ENCODE peak calls at places on chromosome 10, in four cellular contexts. I is HCT116, A is HepG2, M is Panc1. S is an unnamed sample.
A peak's percentile ranks its signal among the peaks of the same experiment; 100 is the strongest.

GRCh38 chr10:24866615-24867583 is 85.5 kb downstream of the PRTFDC1 start:
- DNase-seq in I (no peak), M (no peak), A (peak; percentile 6), S (peak; percentile 77)

GRCh38 chr10:106615081-106615480 is 549.4 kb downstream of the SORCS1 start:
- DNase-seq in A (no peak), M (no peak), I (no peak), S (no peak)

GRCh38 chr10:77894058-77894457 is 32.5 kb downstream of the DLG5 start:
- DNase-seq in I (no peak), A (no peak), M (no peak), S (no peak)

GRCh38 chr10:106740071-106740470 is 424.4 kb downstream of the SORCS1 start:
- DNase-seq in A (no peak), I (no peak), M (no peak), S (no peak)

GRCh38 chr10:79070611-79071534 is 2.1 kb downstream of the ZMIZ1 start:
- DNase-seq in A (peak; percentile 90), I (no peak), M (no peak), S (peak; percentile 30)

GRCh38 chr10:19817251-19818046 is 1.2 kb downstream of the PLXDC2 start:
- DNase-seq in I (no peak), M (no peak), A (no peak), S (no peak)

GRCh38 chr10:122127943-122128342 is 139.0 kb downstream of the TACC2 start:
- DNase-seq in M (no peak), A (no peak), I (no peak), S (no peak)

GRCh38 chr10:126734015-126734414 is 63.5 kb upstream of the C10orf90 start:
- DNase-seq in M (no peak), I (no peak), A (no peak), S (no peak)

GRCh38 chr10:4058514-4059029 is 273.6 kb upstream of the KLF6 start:
- DNase-seq in A (no peak), I (no peak), M (no peak), S (no peak)

GRCh38 chr10:122911889-122912484 is 1.6 kb downstream of the FAM24A start:
- DNase-seq in I (no peak), A (peak; percentile 29), M (no peak), S (peak; percentile 55)

GRCh38 chr10:100508691-100509150 is 10.9 kb downstream of the SEC31B start:
- DNase-seq in I (peak; percentile 46), A (peak; percentile 56), M (no peak), S (peak; percentile 60)

GRCh38 chr10:115093286-115093775 is at the start of gene ATRNL1:
- DNase-seq in A (no peak), I (no peak), M (no peak), S (no peak)

GRCh38 chr10:115092555-115093285 is 445 bp upstream of the ATRNL1 start:
- DNase-seq in M (no peak), A (no peak), I (no peak), S (no peak)

GRCh38 chr10:115092258-115092554 is 959 bp upstream of the ATRNL1 start:
- DNase-seq in I (no peak), M (no peak), A (no peak), S (no peak)

GRCh38 chr10:115094605-115095004 is 1.4 kb downstream of the ATRNL1 start:
- DNase-seq in I (no peak), M (no peak), A (no peak), S (no peak)

DNA sequence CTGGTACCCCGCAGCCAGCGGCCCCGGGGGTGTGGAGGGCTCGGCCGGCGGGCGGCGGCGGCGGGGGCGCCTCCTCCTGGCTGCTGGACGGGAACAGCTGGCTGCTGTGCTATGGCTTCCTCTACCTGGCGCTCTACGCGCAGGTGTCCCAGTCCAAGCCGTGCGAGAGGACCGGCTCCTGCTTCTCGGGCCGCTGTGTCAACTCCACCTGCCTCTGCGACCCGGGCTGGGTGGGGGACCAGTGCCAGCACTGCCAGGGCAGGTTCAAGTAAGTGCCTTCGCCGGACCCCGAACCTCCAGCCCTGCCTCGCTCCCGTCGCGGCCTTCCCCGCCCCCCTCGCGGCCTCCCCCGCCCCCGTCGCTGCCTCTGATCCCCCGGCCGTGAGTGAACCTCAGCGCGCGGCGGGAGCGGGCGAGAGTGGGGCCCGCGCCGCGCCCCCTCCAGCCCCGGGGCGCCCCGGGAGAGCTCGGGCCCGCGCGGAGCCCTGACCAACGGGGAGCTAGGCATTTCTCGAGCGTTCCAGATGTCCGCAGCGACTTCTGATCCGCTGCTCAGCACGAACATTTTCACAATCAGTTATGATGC is 704 bp downstream of the ATRNL1 start:
- DNase-seq in I (no peak), A (no peak), M (no peak), S (no peak)
- TF ChIP-seq TCF7L2 in I (no peak), A (no peak), M (no peak), S (no peak)

GRCh38 chr10:103584216-103585010 is 90.9 kb downstream of the NEURL1 start:
- DNase-seq in I (no peak), M (no peak), A (no peak), S (no peak)
- TF ChIP-seq TCF7L2 in I (no peak), M (no peak), A (no peak), S (no peak)

GRCh38 chr10:102542800-102543418 is 39.1 kb downstream of the SUFU start:
- DNase-seq in A (no peak), M (no peak), I (no peak), S (no peak)

GRCh38 chr10:102545265-102545664 is 41.5 kb downstream of the SUFU start:
- DNase-seq in A (no peak), M (no peak), I (no peak), S (no peak)

GRCh38 chr10:102549549-102549948 is 45.8 kb downstream of the SUFU start:
- DNase-seq in I (no peak), A (no peak), M (no peak), S (no peak)

GRCh38 chr10:102546606-102547310 is 43.0 kb downstream of the SUFU start:
- DNase-seq in A (no peak), I (no peak), M (no peak), S (no peak)

DNA sequence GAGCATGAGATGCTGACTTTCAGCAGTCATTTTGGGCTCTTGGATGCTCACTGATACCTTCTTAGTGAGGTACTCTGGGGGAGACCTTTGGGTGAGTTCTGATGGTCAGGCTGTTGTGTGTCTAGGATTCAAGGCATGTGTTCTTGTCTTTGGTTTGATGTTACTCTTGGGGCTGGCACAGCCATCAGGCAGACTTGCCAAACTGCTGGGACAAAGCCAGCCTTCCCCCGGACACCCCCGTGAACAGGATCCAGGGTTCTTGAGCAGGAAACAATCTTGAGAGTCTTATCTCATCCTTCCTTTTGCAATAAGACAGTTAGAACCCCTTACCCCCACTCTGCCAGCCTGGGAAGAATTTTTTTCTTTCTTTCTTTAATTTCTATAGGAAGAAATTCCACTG is 42.2 kb downstream of the SUFU start:
- DNase-seq in A (no peak), M (no peak), I (no peak), S (no peak)
- TF ChIP-seq TCF7L2 in A (no peak), M (no peak), I (no peak), S (no peak)

GRCh38 chr10:10233256-10233655 is 784.4 kb upstream of the CELF2 start:
- DNase-seq in A (no peak), I (no peak), M (no peak), S (no peak)
- TF ChIP-seq TCF7L2 in A (no peak), I (no peak), M (no peak), S (no peak)

GRCh38 chr10:57864789-57865676 is 402.7 kb downstream of the IPMK start:
- DNase-seq in A (peak; percentile 30), I (no peak), M (no peak), S (no peak)

DNA sequence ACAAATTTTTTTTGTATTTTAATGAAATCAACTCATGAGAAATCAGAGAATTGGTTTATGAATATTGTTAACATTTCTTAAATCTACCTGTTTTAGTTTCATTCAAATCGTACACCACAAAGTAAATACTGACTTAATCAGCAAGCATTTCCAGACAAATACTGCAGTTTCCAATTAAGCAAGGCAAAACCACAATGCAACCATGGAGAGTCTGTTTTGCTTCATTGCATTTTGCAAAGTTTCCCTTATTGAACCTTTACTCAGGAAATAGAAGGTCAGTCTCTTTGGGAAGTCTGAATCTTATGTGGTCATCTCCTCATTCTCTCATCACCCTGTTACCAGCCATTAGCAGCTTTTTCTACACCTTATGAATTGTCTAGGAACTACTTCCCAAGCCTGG is 400.5 kb downstream of the IPMK start:
- DNase-seq in A (no peak), M (no peak), I (no peak), S (no peak)
- TF ChIP-seq TCF7L2 in A (no peak), M (no peak), I (no peak), S (no peak)

GRCh38 chr10:124125305-124126116 is 32.1 kb upstream of the CHST15 start:
- DNase-seq in I (peak; percentile 29), A (peak; percentile 25), M (no peak), S (no peak)
- TF ChIP-seq TCF7L2 in I (no peak), A (no peak), M (no peak), S (no peak)

S was measured in K562.